ENCODE peak calls at places on chromosomes 16 and 17, in eight cellular contexts. W is foreskin fibroblast, K is HFFc6, D is GM13976, B is esophagus squamous epithelium, G is left lung, N is GM10248, L is foreskin keratinocyte. Z is an unnamed sample.

GRCh38 chr17:28949185-28950016 is 1.9 kb downstream of the PHF12 start:
- DNase-seq in K (peak; percentile 66), G (peak; percentile 93), B (no peak), L (peak; percentile 37), N (peak; percentile 54), D (peak; percentile 55), W (no peak), Z (peak; percentile 61)

GRCh38 chr16:56848955-56849689 is 15.9 kb upstream of the SLC12A3 start:
- DNase-seq in K (peak; percentile 70), B (no peak), N (no peak), G (no peak), W (peak; percentile 79), L (peak; percentile 43), D (no peak), Z (no peak)

GRCh38 chr16:2471016-2471652 is at the start of gene NTN3:
- DNase-seq in G (no peak), K (no peak), B (no peak), W (no peak), L (no peak), N (no peak), D (peak; percentile 64), Z (peak; percentile 73)

GRCh38 chr16:1781758-1782407 is 488 bp downstream of the SPSB3 start:
- DNase-seq in W (no peak), D (no peak), L (no peak), K (no peak), N (no peak), B (no peak), G (peak; percentile 85), Z (no peak)

GRCh38 chr16:86519649-86520316 is 9.5 kb downstream of the FOXF1 start:
- DNase-seq in W (no peak), D (peak; percentile 83), G (no peak), B (no peak), L (no peak), K (peak; percentile 9), N (peak; percentile 79), Z (peak; percentile 83)

GRCh38 chr16:87060026-87060986 is 256.9 kb downstream of the C16orf95 start:
- DNase-seq in B (no peak), W (peak; percentile 12), K (peak; percentile 11), L (no peak), D (no peak), G (no peak), N (no peak), Z (no peak)

GRCh38 chr17:67492824-67493490 is 115.9 kb downstream of the PITPNC1 start:
- DNase-seq in B (no peak), G (no peak), N (no peak), K (no peak), W (no peak), L (no peak), D (no peak), Z (no peak)

GRCh38 chr17:58808609-58809563 is 53.2 kb downstream of the PPM1E start:
- DNase-seq in K (no peak), N (no peak), L (no peak), B (no peak), G (no peak), D (no peak), W (no peak), Z (no peak)

GRCh38 chr17:65236321-65236720 is 99.2 kb downstream of the RGS9 start:
- DNase-seq in D (no peak), B (no peak), N (no peak), G (no peak), W (no peak), L (no peak), K (no peak), Z (no peak)

GRCh38 chr16:51507286-51507685 is 356.2 kb upstream of the SALL1 start:
- DNase-seq in K (no peak), G (no peak), B (no peak), N (no peak), W (no peak), D (no peak), L (no peak), Z (no peak)

GRCh38 chr17:17387017-17387416 is 83.8 kb downstream of the NT5M start:
- DNase-seq in N (no peak), W (no peak), D (no peak), K (no peak), B (no peak), L (peak; percentile 70), G (no peak), Z (no peak)

GRCh38 chr16:10040136-10041080 is 141.8 kb downstream of the GRIN2A start:
- DNase-seq in K (no peak), D (no peak), N (no peak), W (no peak), B (no peak), L (no peak), G (no peak), Z (no peak)

GRCh38 chr16:10045291-10045775 is 136.9 kb downstream of the GRIN2A start:
- DNase-seq in W (no peak), N (no peak), B (no peak), G (no peak), D (no peak), K (no peak), L (no peak), Z (no peak)

GRCh38 chr16:10037771-10038170 is 144.5 kb downstream of the GRIN2A start:
- DNase-seq in D (no peak), B (no peak), L (no peak), W (no peak), G (no peak), K (peak; percentile 4), N (no peak), Z (no peak)

GRCh38 chr16:10036951-10037350 is 145.3 kb downstream of the GRIN2A start:
- DNase-seq in L (no peak), G (no peak), N (no peak), K (no peak), W (no peak), B (no peak), D (no peak), Z (no peak)

DNA sequence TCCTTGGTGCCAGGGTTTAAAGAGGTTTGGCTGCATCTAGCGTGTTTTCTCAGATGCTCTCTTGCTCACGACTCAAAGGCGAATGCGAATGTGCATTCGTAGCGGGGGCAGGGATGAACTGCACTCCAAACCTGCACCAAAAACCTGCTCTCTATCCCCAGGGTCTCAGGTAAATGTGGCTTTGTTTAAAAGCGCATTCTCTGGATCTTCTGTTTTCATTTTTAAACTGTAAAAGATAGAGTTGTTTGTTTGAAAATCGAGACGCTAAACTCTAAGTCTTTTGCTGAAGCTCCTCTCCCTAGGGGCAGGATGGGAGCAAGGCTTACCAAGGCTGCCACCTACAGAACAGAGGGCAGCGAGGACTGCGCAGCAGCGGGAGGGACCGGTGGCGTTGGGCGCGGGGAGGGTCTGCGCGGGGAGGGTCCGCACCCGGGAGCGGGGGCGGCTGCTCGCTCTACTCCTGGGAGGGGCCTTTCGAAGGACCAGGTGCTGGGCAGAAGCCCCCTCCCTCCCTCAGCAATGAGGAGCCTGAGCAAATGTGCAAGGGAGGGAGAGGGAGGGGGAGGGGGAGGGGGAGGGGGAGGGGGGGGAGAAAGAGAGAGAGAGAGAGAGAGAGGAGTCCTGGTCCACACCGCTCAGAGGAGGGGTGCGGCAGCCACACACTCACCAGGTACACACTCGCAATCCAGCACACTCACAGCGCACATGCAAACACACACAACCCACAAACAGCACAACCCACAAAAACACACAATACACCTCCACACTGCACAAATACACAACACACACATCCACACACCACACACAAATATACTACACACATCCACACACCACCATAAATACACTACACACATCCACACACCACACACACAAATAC is 142.8 kb downstream of the GRIN2A start:
- DNase-seq in K (no peak), W (no peak), G (no peak), N (peak; percentile 52), D (peak; percentile 63), L (no peak), B (no peak), Z (peak; percentile 66)
- TF ChIP-seq CTCF in K (no peak), W (no peak), G (no peak), N (no peak), D (peak; percentile 48), L (peak; percentile 15), B (no peak), Z (peak; percentile 49)

GRCh38 chr17:36755586-36755985 is 154.2 kb downstream of the MRM1 start:
- DNase-seq in G (no peak), L (no peak), N (peak; percentile 39), W (no peak), B (no peak), D (peak; percentile 62), K (no peak), Z (peak; percentile 53)
- TF ChIP-seq CTCF in G (no peak), L (peak; percentile 58), N (peak; percentile 39), W (peak; percentile 38), B (no peak), D (peak; percentile 24), K (peak; percentile 54), Z (peak; percentile 49)

DNA sequence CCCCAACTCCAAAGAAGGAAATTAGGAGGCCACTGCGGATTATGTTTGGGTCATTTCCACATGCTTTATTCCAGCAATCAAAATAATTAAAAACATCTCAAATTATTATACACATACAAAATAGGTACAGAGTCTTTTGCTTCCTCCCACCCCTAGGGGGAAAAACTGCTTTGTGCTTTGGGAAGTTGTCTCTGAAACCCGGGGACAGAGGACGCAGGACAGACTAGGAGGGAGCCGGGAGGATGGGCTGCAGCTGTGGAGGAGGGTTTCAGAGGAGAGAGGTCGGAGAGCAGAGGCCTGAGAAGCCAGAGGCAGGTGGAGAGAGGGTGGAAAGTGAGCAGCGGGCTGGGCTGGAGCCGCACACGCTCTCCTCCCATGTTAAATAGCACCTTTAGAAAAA is 17.4 kb downstream of the COL1A1 start:
- DNase-seq in G (peak; percentile 28), D (no peak), N (no peak), W (peak; percentile 49), K (no peak), B (no peak), L (no peak), Z (no peak)
- TF ChIP-seq CTCF in G (no peak), D (no peak), N (no peak), W (peak; percentile 26), K (peak; percentile 65), B (no peak), L (peak; percentile 16), Z (no peak)

GRCh38 chr17:51764387-51764971 is 394.0 kb downstream of the CA10 start:
- DNase-seq in N (peak; percentile 56), G (no peak), L (peak; percentile 33), D (peak; percentile 52), W (peak; percentile 4), K (peak; percentile 48), B (no peak), Z (peak; percentile 57)

GRCh38 chr17:51768706-51769105 is 389.8 kb downstream of the CA10 start:
- DNase-seq in L (no peak), N (no peak), K (no peak), D (no peak), B (no peak), G (no peak), W (no peak), Z (no peak)

GRCh38 chr17:51769231-51769630 is 389.3 kb downstream of the CA10 start:
- DNase-seq in W (no peak), N (no peak), D (no peak), G (no peak), B (no peak), L (no peak), K (no peak), Z (no peak)

GRCh38 chr17:51765558-51766145 is 392.9 kb downstream of the CA10 start:
- DNase-seq in B (no peak), L (no peak), G (no peak), D (no peak), K (no peak), N (no peak), W (no peak), Z (no peak)

DNA sequence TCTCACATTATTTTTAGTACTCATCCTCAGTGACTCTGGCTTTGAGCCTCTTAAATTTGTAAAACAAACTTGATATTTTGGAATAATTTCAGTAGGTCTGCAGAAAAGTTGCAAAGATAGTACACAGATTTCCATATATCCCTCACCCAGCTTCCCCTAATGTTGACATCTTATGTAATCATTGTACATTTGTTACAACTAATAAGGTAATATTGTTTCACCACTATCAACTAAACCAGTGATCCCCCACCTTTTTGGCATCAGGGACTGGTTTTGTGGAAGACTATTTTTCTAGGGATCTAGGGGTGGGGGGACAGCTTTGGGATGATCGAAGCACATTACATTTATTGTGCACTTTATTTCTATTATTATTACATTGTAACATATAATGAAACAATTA is 391.2 kb downstream of the CA10 start:
- DNase-seq in N (no peak), W (no peak), K (no peak), B (no peak), L (no peak), D (no peak), G (no peak), Z (no peak)
- TF ChIP-seq CTCF in N (no peak), W (no peak), K (no peak), B (no peak), L (no peak), D (no peak), G (no peak), Z (no peak)

Z was measured in GM13977.